ENCODE peak calls at places on chromosomes 6 and 20, in five cellular contexts. R is gastrocnemius medialis, U is pancreas, P is fibroblast of lung, B is lower lobe of right lung. M is an unnamed sample. For H3K27me3 and H3K36me3, the result is how much of the 10 kb centered on the place peaks cover.

GRCh38 chr20:23920936-23921335 is 41.4 kb upstream of the CST5 start:
- DNase-seq in U (no peak), P (no peak), R (no peak), B (no peak), M (no peak)

GRCh38 chr6:37705239-37706051 is 7.8 kb upstream of the MDGA1 start:
- DNase-seq in B (peak), R (peak), U (peak), P (peak), M (peak)

GRCh38 chr20:4603724-4604123 is 118.0 kb upstream of the PRND start:
- DNase-seq in B (no peak), P (peak), R (no peak), U (no peak), M (no peak)

GRCh38 chr6:26450240-26450639 is 7.5 kb upstream of the BTN2A1 start:
- DNase-seq in R (no peak), U (no peak), B (no peak), P (no peak), M (no peak)

GRCh38 chr6:29676981-29677601 is 3.9 kb downstream of the ZFP57 start:
- DNase-seq in P (no peak), R (no peak), B (no peak), U (no peak), M (no peak)

GRCh38 chr6:87705070-87705691 is 3.1 kb upstream of the AKIRIN2 start:
- DNase-seq in R (no peak), P (peak), U (no peak), B (no peak), M (no peak)

GRCh38 chr6:133017581-133017980 is 203.2 kb downstream of the RPS12 start:
- DNase-seq in R (no peak), B (no peak), U (no peak), P (peak), M (no peak)

GRCh38 chr6:54267798-54268197 is 40.4 kb upstream of the TINAG start:
- DNase-seq in B (no peak), P (peak), U (peak), R (no peak), M (no peak)

GRCh38 chr20:34706912-34707784 is 3.0 kb downstream of the TP53INP2 start:
- DNase-seq in B (no peak), U (no peak), P (no peak), R (peak), M (no peak)

DNA sequence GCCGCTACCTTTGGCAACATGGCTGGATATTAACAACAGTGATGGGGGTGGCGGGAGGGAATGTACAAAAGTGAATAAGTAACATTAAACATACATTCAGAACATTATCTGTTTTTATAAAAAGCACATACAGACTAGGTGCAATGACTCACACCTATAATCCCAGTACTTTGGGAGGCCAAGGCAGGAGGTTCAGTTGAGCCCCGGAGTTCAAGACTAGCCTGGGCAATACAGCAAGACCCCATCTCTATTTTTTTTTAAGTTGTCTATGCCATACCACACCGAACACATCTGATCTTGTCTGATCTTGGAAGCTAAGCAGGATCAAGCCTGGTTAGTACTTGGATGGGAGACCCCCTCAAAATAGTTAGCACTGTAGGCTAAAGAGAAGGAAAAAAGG is 1.7 kb upstream of the HCK start:
- DNase-seq in U (no peak), R (no peak), P (no peak), B (no peak), M (no peak)
- H3K27me3 ChIP-seq in U (under half), R (half or more), P (under half), B (under half), M (under half)

DNA sequence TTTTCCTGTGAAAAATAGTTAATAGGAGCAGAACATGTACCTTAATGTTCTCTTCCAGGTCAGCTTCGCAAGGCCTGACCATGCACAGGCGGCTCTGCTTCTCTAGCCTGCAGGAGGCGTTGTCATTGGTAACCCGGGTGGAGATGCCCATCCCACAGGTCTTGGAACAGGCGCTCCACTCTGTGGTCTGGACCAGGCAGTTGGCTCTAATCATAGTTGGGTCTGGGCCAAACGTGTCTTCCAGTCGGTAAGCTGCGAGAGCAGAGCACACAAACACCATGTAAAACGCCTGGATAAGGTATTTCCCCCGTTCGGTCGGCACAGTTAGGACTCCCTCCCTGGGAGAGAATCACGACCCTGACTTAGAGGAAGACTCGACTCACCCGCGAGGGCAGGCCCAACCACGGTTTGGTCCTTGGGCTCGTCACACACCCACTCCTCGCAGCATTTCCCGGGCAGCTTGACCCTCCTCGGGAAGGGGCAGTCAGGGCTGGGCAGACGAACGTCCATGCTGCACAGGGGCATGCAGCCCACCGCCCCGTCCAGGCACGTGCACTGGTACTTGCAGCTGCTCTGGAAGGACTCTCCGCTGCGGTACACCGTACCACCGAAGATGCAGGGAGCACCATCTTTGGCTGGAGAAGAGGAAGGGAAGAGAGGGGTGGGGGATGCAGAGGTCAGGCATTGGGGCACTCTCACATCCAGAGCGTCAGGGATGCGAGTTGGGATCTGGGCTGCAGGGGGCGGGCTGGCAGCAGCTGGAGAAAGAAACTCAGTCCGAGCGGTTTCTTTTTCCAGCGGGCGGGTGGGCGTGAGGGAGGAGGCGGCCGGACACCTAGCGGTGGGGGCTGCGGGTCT is 1.0 kb downstream of the CCN2 start:
- DNase-seq in P (peak), R (peak), U (peak), B (peak), M (peak)
- TF ChIP-seq CTCF in P (peak), R (no peak), U (peak), B (peak), M (peak)

GRCh38 chr6:43719511-43719910 is 31.9 kb upstream of the MRPS18A start:
- DNase-seq in P (no peak), U (no peak), R (no peak), B (no peak), M (peak)
- H3K36me3 ChIP-seq in P (under half), U (under half), R (under half), B (under half), M (under half)

GRCh38 chr20:63002511-63002910 is 4.3 kb downstream of the BHLHE23 start:
- DNase-seq in P (no peak), R (no peak), B (no peak), U (no peak), M (no peak)
- H3K27me3 ChIP-seq in P (half or more), R (half or more), B (half or more), U (under half), M (half or more)

DNA sequence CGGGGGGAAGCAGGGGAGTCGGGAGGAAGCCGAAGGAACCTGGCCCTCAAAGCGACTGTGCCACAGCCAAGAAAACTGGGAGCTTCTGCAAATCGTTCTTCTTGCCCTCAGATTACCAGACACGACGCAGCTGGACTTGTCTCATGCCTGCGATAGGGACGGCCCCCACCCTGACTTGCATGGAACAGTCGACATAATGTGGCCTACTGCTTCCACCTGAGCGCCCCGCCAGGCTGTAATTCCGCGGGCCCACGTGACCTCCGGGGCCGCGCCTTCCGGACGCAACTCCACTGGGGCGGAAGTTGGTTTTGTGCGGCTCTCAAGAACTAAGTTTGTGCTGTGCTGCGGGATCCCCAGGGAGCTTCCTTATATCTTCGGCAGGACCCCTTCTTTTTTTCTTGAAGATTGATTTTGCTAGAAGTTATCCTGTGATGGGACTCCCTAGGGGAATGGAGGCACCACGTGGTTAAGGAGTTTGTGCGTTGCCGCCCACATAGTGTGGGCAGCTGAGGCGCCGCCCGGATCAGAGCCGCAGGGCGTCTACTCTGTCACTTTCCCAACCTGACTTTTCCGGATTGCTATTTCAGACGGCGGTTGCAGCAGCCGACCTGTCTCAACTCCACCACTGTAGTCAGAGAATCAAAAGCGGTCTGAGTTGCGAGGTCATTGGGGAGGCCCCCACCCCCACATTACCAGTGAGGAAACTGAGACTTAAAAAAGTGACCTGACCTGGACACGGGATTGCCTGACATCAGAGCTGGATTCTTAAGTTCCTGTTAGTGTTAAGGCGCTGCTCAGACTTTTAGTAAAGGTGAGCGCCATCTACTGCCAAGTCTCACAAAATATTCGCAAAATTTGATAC is 540 bp upstream of the CD164 start:
- DNase-seq in U (peak), R (peak), B (peak), P (peak), M (peak)
- TF ChIP-seq CTCF in U (peak), R (peak), B (peak), P (peak), M (peak)

DNA sequence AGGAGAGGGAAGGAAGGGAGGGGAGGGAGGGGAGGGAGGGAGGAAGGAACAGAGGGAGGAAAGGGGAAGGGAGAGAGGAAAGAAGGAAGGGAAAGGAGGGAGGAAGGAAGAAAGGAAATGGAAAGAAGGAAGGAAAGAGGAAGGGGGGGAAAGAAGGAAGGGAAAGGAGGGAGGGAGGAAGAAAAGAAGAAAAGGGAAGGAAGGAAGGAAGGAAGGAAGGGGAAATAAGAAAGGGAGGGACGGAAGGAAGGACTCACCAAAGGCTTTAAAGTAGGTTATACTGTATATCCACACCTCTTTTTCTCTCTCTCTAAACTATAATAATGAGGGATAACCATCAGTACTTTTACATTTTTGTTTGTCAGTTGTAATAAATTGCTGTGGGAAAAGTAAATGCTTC is 324.9 kb downstream of the ARHGAP18 start:
- DNase-seq in P (no peak), B (no peak), U (no peak), R (no peak), M (no peak)
- H3K36me3 ChIP-seq in P (under half), B (under half), U (under half), R (under half), M (under half)

GRCh38 chr6:85015396-85015990 is 251.1 kb upstream of the TBX18 start:
- DNase-seq in P (peak), U (peak), B (peak), R (peak), M (no peak)
- H3K27me3 ChIP-seq in P (under half), U (under half), B (under half), R (under half), M (under half)

GRCh38 chr6:20061952-20062351 is 150.3 kb downstream of the MBOAT1 start:
- DNase-seq in R (no peak), P (no peak), B (no peak), U (no peak), M (no peak)
- TF ChIP-seq CTCF in R (no peak), P (no peak), B (no peak), U (no peak), M (no peak)

DNA sequence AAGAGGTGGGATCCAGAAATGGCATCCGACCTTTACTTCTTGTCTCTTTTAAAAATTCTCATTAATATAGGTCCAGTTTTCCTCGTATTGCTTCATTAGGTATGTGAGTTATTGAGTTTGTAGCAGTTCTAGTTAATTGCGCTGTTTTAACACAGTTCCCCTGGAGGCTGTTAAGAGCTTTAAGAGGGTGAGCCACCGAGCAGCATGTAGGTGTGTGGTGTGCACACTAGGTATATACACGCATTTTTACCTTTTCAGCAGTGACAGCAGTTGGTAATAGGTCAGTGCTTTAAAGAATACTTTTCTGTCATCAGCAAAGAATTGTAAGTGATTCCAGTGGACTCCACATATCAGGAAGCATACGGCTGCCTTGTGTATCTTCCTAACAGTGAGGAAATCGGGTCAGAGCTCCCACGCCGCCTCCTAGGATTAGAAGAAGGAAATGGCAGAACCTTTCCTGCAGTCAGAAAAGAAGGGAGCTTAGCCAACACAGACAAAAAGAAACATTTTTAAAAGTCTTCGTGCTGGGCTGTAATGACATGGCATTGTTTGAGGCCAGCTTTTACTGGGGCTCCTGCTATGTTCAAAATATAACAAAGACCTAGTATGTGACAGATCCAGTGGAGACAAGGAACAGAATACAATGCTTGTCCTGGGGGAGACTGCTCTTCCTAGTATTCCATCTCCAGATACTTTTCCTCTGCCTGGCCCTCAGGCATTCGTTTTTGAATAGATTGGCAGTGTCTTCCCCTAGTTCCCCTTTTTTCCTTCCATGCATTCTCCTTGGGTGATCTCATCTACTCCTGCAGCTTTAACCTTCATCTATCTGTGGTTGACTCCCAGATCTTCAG is 94.8 kb upstream of the VSTM2L start:
- DNase-seq in U (no peak), B (no peak), R (no peak), P (no peak), M (no peak)
- H3K36me3 ChIP-seq in U (under half), B (half or more), R (under half), P (under half), M (under half)

M was measured in spleen.